ENCODE peak calls at places on chromosome 18, in ten cellular contexts. R is upper lobe of right lung; B is psoas muscle; P is tibial artery; V is cardiac muscle cell; T is lung; C is IMR-90; Y is SJSA1; O is Karpas-422; W is CD8-positive, alpha-beta T cell. U is an unnamed sample.

GRCh38 chr18:78174737-78175136 is 804.9 kb upstream of the SALL3 start:
- DNase-seq in W (no peak), O (no peak), C (no peak), B (no peak), Y (no peak), V (no peak), T (no peak), P (no peak), R (no peak), U (no peak)

GRCh38 chr18:32093523-32093922 is 1.8 kb downstream of the RNF138 start:
- DNase-seq in W (no peak), R (no peak), O (no peak), Y (no peak), V (no peak), P (no peak), B (no peak), T (no peak), C (peak; percentile 4), U (no peak)

GRCh38 chr18:31664101-31664500 is 20.3 kb downstream of the B4GALT6 start:
- DNase-seq in O (no peak), C (no peak), W (no peak), Y (no peak), P (no peak), B (no peak), R (no peak), T (no peak), V (no peak), U (no peak)

GRCh38 chr18:56748698-56749268 is 97.6 kb downstream of the WDR7 start:
- DNase-seq in V (peak; percentile 63), B (no peak), O (peak; percentile 72), R (no peak), C (peak; percentile 57), Y (peak; percentile 10), W (no peak), P (no peak), T (no peak), U (no peak)

GRCh38 chr18:72720116-72720515 is 147.7 kb downstream of the NETO1 start:
- DNase-seq in V (no peak), T (no peak), R (no peak), Y (no peak), C (no peak), W (no peak), P (no peak), O (no peak), B (no peak), U (no peak)

GRCh38 chr18:56124186-56124585 is 514.2 kb downstream of the TXNL1 start:
- DNase-seq in R (no peak), O (no peak), C (peak; percentile 90), B (no peak), Y (peak; percentile 12), W (no peak), T (no peak), V (peak; percentile 23), P (no peak), U (no peak)

GRCh38 chr18:70627100-70627802 is 338.4 kb downstream of the SOCS6 start:
- DNase-seq in W (no peak), Y (no peak), C (no peak), V (no peak), O (no peak), R (no peak), B (no peak), T (no peak), P (no peak), U (no peak)

GRCh38 chr18:24219561-24220317 is 80.9 kb downstream of the CABYR start:
- DNase-seq in R (no peak), B (peak; percentile 46), T (no peak), Y (no peak), W (no peak), O (no peak), C (no peak), V (no peak), P (no peak), U (peak; percentile 61)

GRCh38 chr18:5895886-5896740 is 791 bp upstream of the TMEM200C start:
- DNase-seq in O (no peak), W (no peak), R (peak; percentile 71), C (peak; percentile 74), Y (peak; percentile 71), V (no peak), P (no peak), T (no peak), B (peak; percentile 34), U (peak; percentile 40)

GRCh38 chr18:47749195-47749973 is 181.1 kb downstream of the SMAD2 start:
- DNase-seq in P (peak; percentile 60), O (peak; percentile 91), T (peak; percentile 70), W (peak; percentile 78), Y (peak; percentile 68), C (peak; percentile 37), B (peak; percentile 81), V (peak; percentile 76), R (peak; percentile 88), U (peak; percentile 80)

GRCh38 chr18:80159713-80160636 is 50.9 kb downstream of the ADNP2 start:
- DNase-seq in O (no peak), C (no peak), P (no peak), Y (no peak), B (peak; percentile 32), V (peak; percentile 53), W (no peak), T (no peak), R (peak; percentile 76), U (no peak)

GRCh38 chr18:48374423-48375149 is 34.6 kb downstream of the ZBTB7C start:
- DNase-seq in W (no peak), V (peak; percentile 57), C (no peak), Y (no peak), P (no peak), T (no peak), O (no peak), R (no peak), B (no peak), U (no peak)

GRCh38 chr18:44601447-44601846 is 79.2 kb upstream of the SETBP1 start:
- DNase-seq in Y (peak; percentile 77), V (peak; percentile 50), W (no peak), B (no peak), T (no peak), R (no peak), C (peak; percentile 41), P (no peak), O (no peak), U (no peak)

GRCh38 chr18:50190926-50191325 is 4.0 kb downstream of the MYO5B start:
- DNase-seq in P (no peak), B (no peak), R (no peak), T (no peak), C (no peak), W (no peak), Y (no peak), O (no peak), V (no peak), U (no peak)

GRCh38 chr18:2326999-2327398 is 244.3 kb downstream of the METTL4 start:
- DNase-seq in V (peak; percentile 60), C (no peak), P (no peak), W (no peak), O (no peak), Y (no peak), T (no peak), R (no peak), B (no peak), U (no peak)

GRCh38 chr18:26181343-26181826 is 44.9 kb upstream of the TAF4B start:
- DNase-seq in T (no peak), Y (no peak), R (no peak), B (no peak), W (no peak), O (peak; percentile 84), C (no peak), V (no peak), P (no peak), U (no peak)

GRCh38 chr18:1015777-1016176 is 111.1 kb downstream of the ADCYAP1 start:
- DNase-seq in R (no peak), T (no peak), O (no peak), V (peak; percentile 33), C (no peak), P (no peak), W (no peak), B (no peak), Y (no peak), U (no peak)

DNA sequence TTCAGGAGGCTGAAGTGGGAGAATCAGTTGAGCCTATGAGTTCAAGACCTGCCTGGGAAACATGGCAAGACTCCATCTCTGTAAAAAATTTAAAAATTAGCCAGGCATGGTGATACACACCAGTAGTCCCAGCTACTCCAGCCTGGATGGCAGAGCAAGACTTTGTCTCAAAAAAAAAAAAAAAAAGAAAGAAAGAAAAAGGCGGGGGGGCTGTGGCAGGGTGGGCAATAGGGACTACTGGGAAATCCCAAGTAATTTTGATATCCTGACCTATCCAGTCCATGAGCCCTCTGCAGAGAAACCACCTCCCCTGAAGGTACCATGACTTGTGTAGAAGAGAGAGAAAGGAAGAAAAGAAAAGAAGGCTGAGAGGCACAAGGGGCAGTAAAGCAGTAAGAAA is 45.3 kb downstream of the ALPK2 start:
- DNase-seq in P (no peak), R (no peak), C (no peak), T (no peak), B (no peak), W (no peak), O (no peak), V (no peak), Y (no peak), U (no peak)
- H3K27ac ChIP-seq in P (no peak overlapping the region), R (no peak overlapping the region), C (no peak overlapping the region), T (no peak overlapping the region), B (no peak overlapping the region), W (no peak overlapping the region), O (no peak overlapping the region), V (peak overlapping the region; percentile 96), Y (peak overlapping the region; percentile 91), U (no peak overlapping the region)

GRCh38 chr18:28168725-28169124 is 8.2 kb downstream of the CDH2 start:
- DNase-seq in V (no peak), Y (no peak), T (no peak), C (no peak), O (no peak), B (no peak), R (no peak), W (no peak), P (no peak), U (no peak)
- H3K27ac ChIP-seq in V (peak overlapping the region; percentile 34), Y (no peak overlapping the region), T (no peak overlapping the region), C (no peak overlapping the region), O (no peak overlapping the region), B (no peak overlapping the region), R (no peak overlapping the region), W (no peak overlapping the region), P (no peak overlapping the region), U (peak overlapping the region; percentile 89)

GRCh38 chr18:7683753-7684152 is 116.6 kb downstream of the PTPRM start:
- DNase-seq in V (no peak), R (no peak), C (no peak), Y (no peak), O (no peak), W (no peak), B (no peak), T (no peak), P (no peak), U (no peak)
- H3K27ac ChIP-seq in V (no peak overlapping the region), R (no peak overlapping the region), C (no peak overlapping the region), Y (no peak overlapping the region), O (no peak overlapping the region), W (no peak overlapping the region), B (peak overlapping the region; percentile 36), T (no peak overlapping the region), P (no peak overlapping the region), U (peak overlapping the region; percentile 46)

DNA sequence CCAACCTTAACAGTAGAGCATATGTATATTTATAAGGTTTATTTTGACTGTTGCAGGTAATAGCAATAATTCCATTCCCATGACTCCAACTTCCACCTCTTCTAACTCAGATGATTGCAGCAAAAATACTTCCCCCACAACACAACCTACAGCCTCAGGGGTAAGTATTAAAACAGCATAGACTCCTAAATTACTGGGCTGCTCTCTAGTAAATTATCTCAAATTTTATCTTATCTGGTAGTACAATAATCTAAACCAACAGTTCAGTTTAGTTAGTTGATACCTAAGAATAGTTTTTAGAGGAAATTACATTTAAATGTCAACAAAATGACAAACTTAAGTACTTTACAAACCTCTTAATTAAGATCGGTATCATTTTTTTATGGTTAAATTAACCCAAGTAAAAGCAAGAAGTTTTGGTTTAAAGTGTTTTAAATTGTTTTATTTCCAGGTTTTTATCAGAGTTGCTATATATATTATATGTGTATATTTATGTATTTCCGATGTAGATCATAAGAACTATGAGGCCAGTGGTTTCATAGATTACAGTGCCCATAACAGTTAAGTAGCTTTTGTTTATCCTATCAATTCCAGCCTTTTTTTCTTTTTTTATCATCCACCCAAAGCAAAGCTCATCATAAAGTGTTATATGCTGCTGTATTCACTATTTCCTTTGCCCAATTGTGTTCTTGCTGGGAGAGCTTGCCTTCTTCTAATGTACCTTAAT is 13.7 kb downstream of the GATA6 start:
- DNase-seq in C (no peak), V (no peak), O (no peak), B (no peak), Y (no peak), T (no peak), P (no peak), R (no peak), W (no peak), U (no peak)
- H3K27ac ChIP-seq in C (no peak overlapping the region), V (peak overlapping the region; percentile 83), O (no peak overlapping the region), B (no peak overlapping the region), Y (no peak overlapping the region), T (no peak overlapping the region), P (peak overlapping the region; percentile 69), R (no peak overlapping the region), W (no peak overlapping the region), U (peak overlapping the region; percentile 100)